ENCODE peak calls at places on chromosomes 13 and 19, in seven cellular contexts. One of them, this sample, is unnamed.

GRCh38 chr13:90485441-90485840 is 862.0 kb upstream of the MIR17HG start:
- ATAC-seq in gastrocnemius medialis: peak; percentile 54
- ATAC-seq in central memory CD8-positive, alpha-beta T cell: no peak
- ATAC-seq in right cardiac atrium: peak; percentile 72
- ATAC-seq in left colon: no peak
- ATAC-seq in left lung: peak; percentile 24
- ATAC-seq in Panc1: peak; percentile 48
- ATAC-seq in this sample: no peak

GRCh38 chr19:883661-884211 is 9.3 kb downstream of the MED16 start:
- ATAC-seq in gastrocnemius medialis: no peak
- ATAC-seq in central memory CD8-positive, alpha-beta T cell: no peak
- ATAC-seq in right cardiac atrium: no peak
- ATAC-seq in left colon: no peak
- ATAC-seq in left lung: peak; percentile 93
- ATAC-seq in Panc1: peak; percentile 71
- ATAC-seq in this sample: no peak

GRCh38 chr19:50708179-50708879 is 11.3 kb downstream of the SHANK1 start:
- ATAC-seq in gastrocnemius medialis: no peak
- ATAC-seq in central memory CD8-positive, alpha-beta T cell: no peak
- ATAC-seq in right cardiac atrium: no peak
- ATAC-seq in left colon: no peak
- ATAC-seq in left lung: no peak
- ATAC-seq in Panc1: no peak
- ATAC-seq in this sample: no peak

GRCh38 chr19:35656700-35657099 is 8.6 kb downstream of the COX6B1 start:
- ATAC-seq in gastrocnemius medialis: no peak
- ATAC-seq in central memory CD8-positive, alpha-beta T cell: no peak
- ATAC-seq in right cardiac atrium: no peak
- ATAC-seq in left colon: no peak
- ATAC-seq in left lung: no peak
- ATAC-seq in Panc1: no peak
- ATAC-seq in this sample: no peak

GRCh38 chr13:99125335-99125915 is 75.2 kb upstream of the UBAC2 start:
- ATAC-seq in gastrocnemius medialis: no peak
- ATAC-seq in central memory CD8-positive, alpha-beta T cell: no peak
- ATAC-seq in right cardiac atrium: peak; percentile 44
- ATAC-seq in left colon: no peak
- ATAC-seq in left lung: no peak
- ATAC-seq in Panc1: no peak
- ATAC-seq in this sample: no peak

GRCh38 chr13:33639158-33639557 is 178.8 kb upstream of the RFC3 start:
- ATAC-seq in gastrocnemius medialis: peak; percentile 36
- ATAC-seq in central memory CD8-positive, alpha-beta T cell: no peak
- ATAC-seq in right cardiac atrium: no peak
- ATAC-seq in left colon: peak; percentile 55
- ATAC-seq in left lung: peak; percentile 17
- ATAC-seq in Panc1: no peak
- ATAC-seq in this sample: no peak

GRCh38 chr19:47723573-47723923 is 10.3 kb downstream of the EHD2 start:
- ATAC-seq in gastrocnemius medialis: no peak
- ATAC-seq in central memory CD8-positive, alpha-beta T cell: peak; percentile 36
- ATAC-seq in right cardiac atrium: no peak
- ATAC-seq in left colon: peak; percentile 44
- ATAC-seq in left lung: peak; percentile 57
- ATAC-seq in Panc1: no peak
- ATAC-seq in this sample: no peak

GRCh38 chr19:45368127-45368526 is 2.2 kb downstream of the ERCC2 start:
- ATAC-seq in gastrocnemius medialis: no peak
- ATAC-seq in central memory CD8-positive, alpha-beta T cell: no peak
- ATAC-seq in right cardiac atrium: no peak
- ATAC-seq in left colon: no peak
- ATAC-seq in left lung: no peak
- ATAC-seq in Panc1: no peak
- ATAC-seq in this sample: no peak

GRCh38 chr13:48265217-48265815 is 32.3 kb downstream of the ITM2B start:
- ATAC-seq in gastrocnemius medialis: no peak
- ATAC-seq in central memory CD8-positive, alpha-beta T cell: peak; percentile 32
- ATAC-seq in right cardiac atrium: peak; percentile 38
- ATAC-seq in left colon: no peak
- ATAC-seq in left lung: no peak
- ATAC-seq in Panc1: no peak
- ATAC-seq in this sample: peak; percentile 95

GRCh38 chr13:35855531-35856019 is 275.6 kb downstream of the DCLK1 start:
- ATAC-seq in gastrocnemius medialis: no peak
- ATAC-seq in central memory CD8-positive, alpha-beta T cell: no peak
- ATAC-seq in right cardiac atrium: no peak
- ATAC-seq in left colon: no peak
- ATAC-seq in left lung: no peak
- ATAC-seq in Panc1: no peak
- ATAC-seq in this sample: no peak

GRCh38 chr13:44471686-44472085 is 98.1 kb downstream of the SERP2 start:
- ATAC-seq in gastrocnemius medialis: no peak
- ATAC-seq in central memory CD8-positive, alpha-beta T cell: no peak
- ATAC-seq in right cardiac atrium: no peak
- ATAC-seq in left colon: no peak
- ATAC-seq in left lung: peak; percentile 17
- ATAC-seq in Panc1: no peak
- ATAC-seq in this sample: no peak